ENCODE peak calls at places on chromosomes 5 and 9, in seven cellular contexts. One of them, this sample, is unnamed.

GRCh38 chr5:168291961-168292782 is 727 bp downstream of the WWC1 start:
- DNase-seq in CD8-positive, alpha-beta T cell: no peak
- DNase-seq in fibroblast of mammary gland: no peak
- DNase-seq in PC-3: no peak
- DNase-seq in cardiac muscle cell: peak
- DNase-seq in endothelial cell: peak
- DNase-seq in D721Med: peak
- DNase-seq in this sample: peak

GRCh38 chr9:21554813-21555212 is 72.7 kb upstream of the IFNE start:
- DNase-seq in CD8-positive, alpha-beta T cell: no peak
- DNase-seq in PC-3: no peak
- DNase-seq in endothelial cell: no peak
- DNase-seq in cardiac muscle cell: no peak
- DNase-seq in D721Med: no peak
- DNase-seq in fibroblast of mammary gland: no peak
- DNase-seq in this sample: no peak

GRCh38 chr5:18792145-18792544 is 1157.9 kb downstream of the TAF11L14 start:
- DNase-seq in cardiac muscle cell: no peak
- DNase-seq in fibroblast of mammary gland: no peak
- DNase-seq in D721Med: no peak
- DNase-seq in endothelial cell: no peak
- DNase-seq in PC-3: peak
- DNase-seq in CD8-positive, alpha-beta T cell: no peak
- DNase-seq in this sample: peak

GRCh38 chr5:133383580-133383939 is 228.8 kb downstream of the FSTL4 start:
- DNase-seq in fibroblast of mammary gland: no peak
- DNase-seq in PC-3: no peak
- DNase-seq in D721Med: no peak
- DNase-seq in CD8-positive, alpha-beta T cell: no peak
- DNase-seq in endothelial cell: no peak
- DNase-seq in cardiac muscle cell: no peak
- DNase-seq in this sample: no peak

GRCh38 chr5:77867194-77867691 is 91.1 kb upstream of the TBCA start:
- DNase-seq in PC-3: peak
- DNase-seq in CD8-positive, alpha-beta T cell: no peak
- DNase-seq in endothelial cell: no peak
- DNase-seq in D721Med: no peak
- DNase-seq in cardiac muscle cell: peak
- DNase-seq in fibroblast of mammary gland: peak
- DNase-seq in this sample: no peak

GRCh38 chr5:167049771-167050567 is 1241.5 kb upstream of the WWC1 start:
- DNase-seq in endothelial cell: no peak
- DNase-seq in D721Med: no peak
- DNase-seq in CD8-positive, alpha-beta T cell: no peak
- DNase-seq in PC-3: no peak
- DNase-seq in fibroblast of mammary gland: peak
- DNase-seq in cardiac muscle cell: peak
- DNase-seq in this sample: no peak

GRCh38 chr5:153860482-153860881 is 178.2 kb downstream of the FAM114A2 start:
- DNase-seq in PC-3: no peak
- DNase-seq in endothelial cell: no peak
- DNase-seq in cardiac muscle cell: no peak
- DNase-seq in CD8-positive, alpha-beta T cell: no peak
- DNase-seq in fibroblast of mammary gland: no peak
- DNase-seq in D721Med: no peak
- DNase-seq in this sample: no peak

GRCh38 chr9:101376117-101376866 is 8.5 kb downstream of the BAAT start:
- DNase-seq in cardiac muscle cell: peak
- DNase-seq in D721Med: no peak
- DNase-seq in CD8-positive, alpha-beta T cell: no peak
- DNase-seq in endothelial cell: no peak
- DNase-seq in PC-3: no peak
- DNase-seq in fibroblast of mammary gland: peak
- DNase-seq in this sample: no peak

GRCh38 chr5:123785160-123786001 is 273.4 kb downstream of the CSNK1G3 start:
- DNase-seq in fibroblast of mammary gland: peak
- DNase-seq in PC-3: peak
- DNase-seq in cardiac muscle cell: peak
- DNase-seq in endothelial cell: no peak
- DNase-seq in D721Med: no peak
- DNase-seq in CD8-positive, alpha-beta T cell: no peak
- DNase-seq in this sample: no peak

GRCh38 chr5:180976518-180976917 is 12.1 kb upstream of the BTNL3 start:
- DNase-seq in PC-3: peak
- DNase-seq in cardiac muscle cell: no peak
- DNase-seq in fibroblast of mammary gland: no peak
- DNase-seq in endothelial cell: no peak
- DNase-seq in D721Med: no peak
- DNase-seq in CD8-positive, alpha-beta T cell: no peak
- DNase-seq in this sample: peak

GRCh38 chr5:154166901-154167791 is 23.4 kb upstream of the GALNT10 start:
- DNase-seq in D721Med: no peak
- DNase-seq in endothelial cell: no peak
- DNase-seq in fibroblast of mammary gland: no peak
- DNase-seq in cardiac muscle cell: no peak
- DNase-seq in PC-3: peak
- DNase-seq in CD8-positive, alpha-beta T cell: no peak
- DNase-seq in this sample: no peak

GRCh38 chr5:177124486-177124991 is 9.0 kb upstream of the NSD1 start:
- DNase-seq in CD8-positive, alpha-beta T cell: no peak
- DNase-seq in cardiac muscle cell: no peak
- DNase-seq in PC-3: peak
- DNase-seq in endothelial cell: no peak
- DNase-seq in D721Med: no peak
- DNase-seq in fibroblast of mammary gland: no peak
- DNase-seq in this sample: no peak

GRCh38 chr9:106878943-106879916 is 16.3 kb downstream of the ZNF462 start:
- DNase-seq in PC-3: peak
- DNase-seq in cardiac muscle cell: peak
- DNase-seq in endothelial cell: peak
- DNase-seq in D721Med: no peak
- DNase-seq in fibroblast of mammary gland: peak
- DNase-seq in CD8-positive, alpha-beta T cell: no peak
- DNase-seq in this sample: no peak

GRCh38 chr5:149687789-149688188 is 42.3 kb upstream of the PPARGC1B start:
- DNase-seq in cardiac muscle cell: no peak
- DNase-seq in PC-3: no peak
- DNase-seq in D721Med: no peak
- DNase-seq in endothelial cell: no peak
- DNase-seq in CD8-positive, alpha-beta T cell: no peak
- DNase-seq in fibroblast of mammary gland: no peak
- DNase-seq in this sample: no peak

GRCh38 chr5:174106997-174107655 is 61.6 kb downstream of the NSG2 start:
- DNase-seq in PC-3: no peak
- DNase-seq in cardiac muscle cell: no peak
- DNase-seq in endothelial cell: no peak
- DNase-seq in CD8-positive, alpha-beta T cell: no peak
- DNase-seq in fibroblast of mammary gland: no peak
- DNase-seq in D721Med: no peak
- DNase-seq in this sample: no peak

GRCh38 chr9:89436963-89437625 is 60.8 kb downstream of the SEMA4D start:
- DNase-seq in fibroblast of mammary gland: no peak
- DNase-seq in cardiac muscle cell: no peak
- DNase-seq in endothelial cell: no peak
- DNase-seq in PC-3: no peak
- DNase-seq in CD8-positive, alpha-beta T cell: peak
- DNase-seq in D721Med: no peak
- DNase-seq in this sample: peak

GRCh38 chr9:120730661-120731514 is 16.6 kb upstream of the MEGF9 start:
- DNase-seq in PC-3: peak
- DNase-seq in cardiac muscle cell: peak
- DNase-seq in CD8-positive, alpha-beta T cell: no peak
- DNase-seq in fibroblast of mammary gland: peak
- DNase-seq in D721Med: peak
- DNase-seq in endothelial cell: no peak
- DNase-seq in this sample: peak

GRCh38 chr9:110148384-110148783 is 59.6 kb downstream of the C9orf152 start:
- DNase-seq in PC-3: no peak
- DNase-seq in fibroblast of mammary gland: peak
- DNase-seq in CD8-positive, alpha-beta T cell: no peak
- DNase-seq in cardiac muscle cell: no peak
- DNase-seq in D721Med: no peak
- DNase-seq in endothelial cell: no peak
- DNase-seq in this sample: no peak

GRCh38 chr5:37506722-37507121 is 127.6 kb downstream of the WDR70 start:
- DNase-seq in endothelial cell: no peak
- DNase-seq in fibroblast of mammary gland: no peak
- DNase-seq in D721Med: no peak
- DNase-seq in CD8-positive, alpha-beta T cell: no peak
- DNase-seq in cardiac muscle cell: no peak
- DNase-seq in PC-3: no peak
- DNase-seq in this sample: no peak

GRCh38 chr9:126844085-126844484 is 16.4 kb upstream of the ZBTB34 start:
- DNase-seq in CD8-positive, alpha-beta T cell: no peak
- DNase-seq in fibroblast of mammary gland: peak
- DNase-seq in D721Med: no peak
- DNase-seq in endothelial cell: no peak
- DNase-seq in cardiac muscle cell: peak
- DNase-seq in PC-3: peak
- DNase-seq in this sample: peak

GRCh38 chr9:98136489-98136888 is 17.5 kb upstream of the TRIM14 start:
- DNase-seq in CD8-positive, alpha-beta T cell: no peak
- DNase-seq in endothelial cell: no peak
- DNase-seq in PC-3: no peak
- DNase-seq in fibroblast of mammary gland: no peak
- DNase-seq in D721Med: no peak
- DNase-seq in cardiac muscle cell: no peak
- DNase-seq in this sample: no peak

GRCh38 chr9:4740623-4741364 is at the start of gene AK3:
- DNase-seq in cardiac muscle cell: peak
- DNase-seq in fibroblast of mammary gland: peak
- DNase-seq in CD8-positive, alpha-beta T cell: peak
- DNase-seq in PC-3: peak
- DNase-seq in endothelial cell: peak
- DNase-seq in D721Med: peak
- DNase-seq in this sample: peak

GRCh38 chr9:4742246-4742645 is 1.2 kb upstream of the AK3 start:
- DNase-seq in CD8-positive, alpha-beta T cell: no peak
- DNase-seq in PC-3: peak
- DNase-seq in fibroblast of mammary gland: no peak
- DNase-seq in D721Med: no peak
- DNase-seq in endothelial cell: no peak
- DNase-seq in cardiac muscle cell: no peak
- DNase-seq in this sample: no peak

GRCh38 chr9:4740373-4740622 is 704 bp downstream of the AK3 start:
- DNase-seq in PC-3: peak
- DNase-seq in endothelial cell: no peak
- DNase-seq in fibroblast of mammary gland: peak
- DNase-seq in cardiac muscle cell: peak
- DNase-seq in D721Med: no peak
- DNase-seq in CD8-positive, alpha-beta T cell: no peak
- DNase-seq in this sample: no peak

GRCh38 chr9:4739587-4740372 is 1.2 kb downstream of the AK3 start:
- DNase-seq in CD8-positive, alpha-beta T cell: no peak
- DNase-seq in fibroblast of mammary gland: peak
- DNase-seq in endothelial cell: no peak
- DNase-seq in cardiac muscle cell: peak
- DNase-seq in PC-3: peak
- DNase-seq in D721Med: no peak
- DNase-seq in this sample: no peak

GRCh38 chr9:4741365-4742031 is 496 bp upstream of the AK3 start:
- DNase-seq in fibroblast of mammary gland: peak
- DNase-seq in endothelial cell: peak
- DNase-seq in PC-3: peak
- DNase-seq in cardiac muscle cell: peak
- DNase-seq in CD8-positive, alpha-beta T cell: no peak
- DNase-seq in D721Med: no peak
- DNase-seq in this sample: no peak
- TF ChIP-seq CTCF in fibroblast of mammary gland: no peak
- TF ChIP-seq CTCF in endothelial cell: no peak
- TF ChIP-seq CTCF in PC-3: no peak
- TF ChIP-seq CTCF in cardiac muscle cell: no peak
- TF ChIP-seq CTCF in CD8-positive, alpha-beta T cell: no peak
- TF ChIP-seq CTCF in D721Med: no peak
- TF ChIP-seq CTCF in this sample: no peak

DNA sequence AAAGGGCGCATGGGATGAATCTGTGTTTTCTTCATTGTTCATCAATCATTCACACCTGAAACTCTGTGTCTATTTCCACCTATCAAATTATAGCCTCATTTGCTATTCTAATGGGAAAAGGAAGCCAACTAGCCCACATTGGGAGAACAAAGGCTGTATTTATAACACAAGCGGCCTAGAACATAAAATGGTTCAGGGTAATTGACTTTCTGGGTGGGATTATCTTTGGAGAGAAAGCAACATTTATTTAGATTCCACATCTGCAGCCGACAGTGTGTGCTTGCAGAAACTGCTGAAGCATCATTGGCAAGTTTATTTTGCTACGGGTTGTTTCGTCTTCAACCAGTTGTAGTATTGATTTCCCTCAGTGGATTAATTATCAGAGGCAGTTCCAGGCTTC is 290.3 kb upstream of the IRX4 start:
- DNase-seq in cardiac muscle cell: no peak
- DNase-seq in PC-3: no peak
- DNase-seq in CD8-positive, alpha-beta T cell: no peak
- DNase-seq in D721Med: no peak
- DNase-seq in fibroblast of mammary gland: no peak
- DNase-seq in endothelial cell: no peak
- DNase-seq in this sample: no peak
- TF ChIP-seq CTCF in cardiac muscle cell: no peak
- TF ChIP-seq CTCF in PC-3: no peak
- TF ChIP-seq CTCF in CD8-positive, alpha-beta T cell: no peak
- TF ChIP-seq CTCF in D721Med: no peak
- TF ChIP-seq CTCF in fibroblast of mammary gland: no peak
- TF ChIP-seq CTCF in endothelial cell: no peak
- TF ChIP-seq CTCF in this sample: no peak

GRCh38 chr5:57082441-57083067 is 91.3 kb upstream of the GPBP1 start:
- DNase-seq in fibroblast of mammary gland: peak
- DNase-seq in cardiac muscle cell: peak
- DNase-seq in endothelial cell: no peak
- DNase-seq in D721Med: no peak
- DNase-seq in CD8-positive, alpha-beta T cell: no peak
- DNase-seq in PC-3: peak
- DNase-seq in this sample: peak
- TF ChIP-seq CTCF in fibroblast of mammary gland: peak
- TF ChIP-seq CTCF in cardiac muscle cell: peak
- TF ChIP-seq CTCF in endothelial cell: peak
- TF ChIP-seq CTCF in D721Med: peak
- TF ChIP-seq CTCF in CD8-positive, alpha-beta T cell: no peak
- TF ChIP-seq CTCF in PC-3: peak
- TF ChIP-seq CTCF in this sample: peak

GRCh38 chr9:99221623-99222415 is at the start of the genes ALG2 and SEC61B:
- DNase-seq in cardiac muscle cell: peak
- DNase-seq in fibroblast of mammary gland: peak
- DNase-seq in CD8-positive, alpha-beta T cell: peak
- DNase-seq in PC-3: peak
- DNase-seq in endothelial cell: peak
- DNase-seq in D721Med: peak
- DNase-seq in this sample: peak

GRCh38 chr9:99224445-99224844 is 2.4 kb downstream of the SEC61B start:
- DNase-seq in D721Med: no peak
- DNase-seq in endothelial cell: no peak
- DNase-seq in PC-3: no peak
- DNase-seq in fibroblast of mammary gland: no peak
- DNase-seq in CD8-positive, alpha-beta T cell: no peak
- DNase-seq in cardiac muscle cell: no peak
- DNase-seq in this sample: no peak

GRCh38 chr9:99226054-99226453 is 4.0 kb downstream of the SEC61B start:
- DNase-seq in cardiac muscle cell: no peak
- DNase-seq in PC-3: no peak
- DNase-seq in CD8-positive, alpha-beta T cell: no peak
- DNase-seq in D721Med: no peak
- DNase-seq in endothelial cell: no peak
- DNase-seq in fibroblast of mammary gland: no peak
- DNase-seq in this sample: no peak

GRCh38 chr9:99221266-99221622 is 498 bp downstream of the ALG2 start:
- DNase-seq in PC-3: no peak
- DNase-seq in D721Med: no peak
- DNase-seq in CD8-positive, alpha-beta T cell: peak
- DNase-seq in endothelial cell: no peak
- DNase-seq in fibroblast of mammary gland: no peak
- DNase-seq in cardiac muscle cell: no peak
- DNase-seq in this sample: no peak

GRCh38 chr9:99222416-99223280 is 566 bp downstream of the SEC61B start:
- DNase-seq in D721Med: no peak
- DNase-seq in fibroblast of mammary gland: peak
- DNase-seq in PC-3: no peak
- DNase-seq in endothelial cell: no peak
- DNase-seq in cardiac muscle cell: peak
- DNase-seq in CD8-positive, alpha-beta T cell: no peak
- DNase-seq in this sample: no peak
- TF ChIP-seq CTCF in D721Med: no peak
- TF ChIP-seq CTCF in fibroblast of mammary gland: no peak
- TF ChIP-seq CTCF in PC-3: no peak
- TF ChIP-seq CTCF in endothelial cell: no peak
- TF ChIP-seq CTCF in cardiac muscle cell: peak
- TF ChIP-seq CTCF in CD8-positive, alpha-beta T cell: no peak
- TF ChIP-seq CTCF in this sample: no peak